ENCODE peak calls at places on chromosome 19, in six cellular contexts. J is AG09319, H is cardiac muscle cell, N is Peyer's patch, I is suprapubic skin, Q is omental fat pad. U is an unnamed sample.
A peak's percentile ranks its signal among the peaks of the same experiment; 100 is the strongest.

GRCh38 chr19:1407662-1408299 is 395 bp downstream of the DAZAP1 start:
- DNase-seq in N (no peak), J (no peak), Q (no peak), I (no peak), H (peak; percentile 77), U (no peak)

GRCh38 chr19:34713262-34713637 is 20.8 kb upstream of the ZNF181 start:
- DNase-seq in Q (no peak), N (no peak), I (no peak), H (no peak), J (no peak), U (no peak)

GRCh38 chr19:45514376-45515051 is 7.2 kb downstream of the VASP start:
- DNase-seq in I (no peak), N (peak; percentile 95), J (no peak), H (no peak), Q (no peak), U (no peak)

GRCh38 chr19:45251452-45252354 is 632 bp downstream of the MARK4 start:
- DNase-seq in Q (no peak), N (no peak), H (peak; percentile 35), I (peak; percentile 73), J (no peak), U (peak; percentile 35)

GRCh38 chr19:30450101-30450500 is 77.9 kb downstream of the ZNF536 start:
- DNase-seq in N (no peak), H (peak; percentile 2), I (no peak), Q (no peak), J (peak; percentile 10), U (no peak)

GRCh38 chr19:29761575-29762225 is 46.6 kb upstream of the C19orf12 start:
- DNase-seq in J (no peak), H (no peak), N (no peak), Q (no peak), I (no peak), U (no peak)

GRCh38 chr19:19595171-19595701 is 23.3 kb downstream of the PBX4 start:
- DNase-seq in I (no peak), Q (no peak), J (no peak), H (no peak), N (no peak), U (peak; percentile 34)

GRCh38 chr19:14369399-14370168 is 11.7 kb upstream of the ADGRE5 start:
- DNase-seq in I (no peak), Q (no peak), N (no peak), H (peak; percentile 17), J (no peak), U (peak; percentile 58)

GRCh38 chr19:10420444-10421239 is at the start of gene PDE4A:
- DNase-seq in N (no peak), I (no peak), Q (no peak), J (no peak), H (peak; percentile 61), U (peak; percentile 45)

GRCh38 chr19:4062576-4063368 is 3.9 kb downstream of the ZBTB7A start:
- DNase-seq in J (no peak), Q (no peak), H (no peak), N (no peak), I (no peak), U (no peak)

GRCh38 chr19:14940266-14940665 is 1.0 kb upstream of the OR7C2 start:
- DNase-seq in H (no peak), I (no peak), N (no peak), J (no peak), Q (no peak), U (no peak)

GRCh38 chr19:48111280-48111679 is 663 bp upstream of the PLA2G4C start:
- DNase-seq in I (no peak), H (no peak), J (no peak), N (peak; percentile 18), Q (no peak), U (no peak)

GRCh38 chr19:35757231-35757748 is 461 bp upstream of the HSPB6 start:
- DNase-seq in I (peak; percentile 90), J (peak; percentile 38), Q (peak; percentile 53), H (peak; percentile 73), N (peak; percentile 66), U (peak; percentile 96)

GRCh38 chr19:2274937-2275535 is 6.9 kb downstream of the PEAK3 start:
- DNase-seq in J (no peak), H (peak; percentile 77), I (peak; percentile 78), Q (no peak), N (peak; percentile 77), U (peak; percentile 77)

GRCh38 chr19:33677745-33678426 is 56.1 kb downstream of the CHST8 start:
- DNase-seq in J (no peak), I (peak; percentile 38), H (peak; percentile 59), N (no peak), Q (no peak), U (no peak)

GRCh38 chr19:30696514-30696913 is 324.3 kb downstream of the ZNF536 start:
- DNase-seq in Q (no peak), I (no peak), J (no peak), N (no peak), H (peak; percentile 68), U (no peak)

GRCh38 chr19:51799998-51800848 is 5.3 kb downstream of the FPR3 start:
- DNase-seq in H (no peak), I (no peak), J (no peak), Q (peak; percentile 52), N (no peak), U (peak; percentile 75)

GRCh38 chr19:43575955-43576451 is 402 bp downstream of the PINLYP start:
- DNase-seq in I (no peak), H (no peak), J (no peak), N (no peak), Q (no peak), U (peak; percentile 4)

GRCh38 chr19:23410155-23410554 is 14.9 kb upstream of the ZNF91 start:
- DNase-seq in I (no peak), J (no peak), H (no peak), N (no peak), Q (no peak), U (no peak)

GRCh38 chr19:48635966-48636858 is 967 bp downstream of the DBP start:
- DNase-seq in J (no peak), Q (no peak), H (peak; percentile 36), N (peak; percentile 74), I (peak; percentile 81), U (no peak)

GRCh38 chr19:46861691-46862503 is 1.1 kb downstream of the ARHGAP35 start:
- DNase-seq in J (no peak), N (no peak), Q (no peak), I (peak; percentile 69), H (peak; percentile 63), U (peak; percentile 32)

GRCh38 chr19:45506991-45507863 is at the start of gene VASP:
- DNase-seq in J (no peak), H (peak; percentile 91), N (peak; percentile 93), Q (peak; percentile 82), I (peak; percentile 93), U (peak; percentile 88)

GRCh38 chr19:49119411-49120324 is at the start of gene PPFIA3:
- DNase-seq in Q (no peak), N (peak; percentile 71), J (no peak), H (peak; percentile 91), I (no peak), U (peak; percentile 68)

GRCh38 chr19:39237200-39238184 is 7.3 kb downstream of the IFNL3 start:
- DNase-seq in J (no peak), Q (no peak), H (peak; percentile 21), N (peak; percentile 75), I (no peak), U (no peak)

GRCh38 chr19:32570081-32570785 is 10.8 kb upstream of the PDCD5 start:
- DNase-seq in I (no peak), J (peak; percentile 24), N (peak; percentile 58), Q (no peak), H (peak; percentile 59), U (peak; percentile 71)
- TF ChIP-seq CTCF in I (peak; percentile 55), J (peak; percentile 78), N (peak; percentile 68), Q (no peak), H (peak; percentile 75), U (peak; percentile 68)

GRCh38 chr19:17389957-17390664 is 3.9 kb downstream of the CCDC194 start:
- DNase-seq in I (no peak), J (no peak), N (no peak), H (peak; percentile 44), Q (no peak), U (no peak)
- TF ChIP-seq CTCF in I (no peak), J (no peak), N (no peak), H (peak; percentile 15), Q (no peak), U (no peak)

GRCh38 chr19:38076337-38076736 is 147.7 kb downstream of the DPF1 start:
- DNase-seq in J (no peak), I (no peak), N (no peak), H (no peak), Q (no peak), U (no peak)
- TF ChIP-seq CTCF in J (no peak), I (no peak), N (no peak), H (no peak), Q (no peak), U (no peak)

DNA sequence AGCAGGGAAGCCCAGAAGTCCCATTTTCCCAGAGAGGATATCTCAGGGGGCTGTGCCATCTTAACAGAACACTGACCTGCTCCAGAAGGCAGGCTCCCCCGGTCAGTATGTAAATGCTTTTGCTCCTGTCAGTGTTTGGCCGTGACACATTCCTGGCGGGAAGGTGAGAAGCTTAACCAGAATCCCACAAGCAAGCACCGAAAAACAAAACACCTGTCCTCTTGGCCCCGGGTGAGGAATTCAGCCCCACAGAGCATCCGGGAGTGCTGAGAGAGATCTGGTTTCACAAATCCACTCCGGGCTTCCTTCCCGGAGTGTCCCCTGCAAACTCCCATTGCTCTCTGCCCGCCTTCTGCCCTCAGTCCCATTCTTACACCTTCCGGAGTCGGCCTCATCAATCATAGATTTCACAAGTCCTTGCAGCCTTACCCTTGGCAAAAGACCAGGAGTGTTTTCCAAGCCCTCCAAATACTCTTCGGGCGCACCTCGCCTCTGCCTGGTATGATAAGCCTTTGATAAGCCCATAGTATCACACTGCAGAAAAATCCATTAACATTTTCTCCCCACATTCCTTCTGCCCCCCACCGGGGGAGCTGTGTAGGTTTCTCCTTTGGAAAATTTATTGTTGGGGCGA is 12.2 kb downstream of the TPM4 start:
- DNase-seq in I (no peak), Q (no peak), N (no peak), H (no peak), J (no peak), U (no peak)
- TF ChIP-seq CTCF in I (no peak), Q (no peak), N (peak; percentile 25), H (peak; percentile 17), J (peak; percentile 11), U (peak; percentile 13)

DNA sequence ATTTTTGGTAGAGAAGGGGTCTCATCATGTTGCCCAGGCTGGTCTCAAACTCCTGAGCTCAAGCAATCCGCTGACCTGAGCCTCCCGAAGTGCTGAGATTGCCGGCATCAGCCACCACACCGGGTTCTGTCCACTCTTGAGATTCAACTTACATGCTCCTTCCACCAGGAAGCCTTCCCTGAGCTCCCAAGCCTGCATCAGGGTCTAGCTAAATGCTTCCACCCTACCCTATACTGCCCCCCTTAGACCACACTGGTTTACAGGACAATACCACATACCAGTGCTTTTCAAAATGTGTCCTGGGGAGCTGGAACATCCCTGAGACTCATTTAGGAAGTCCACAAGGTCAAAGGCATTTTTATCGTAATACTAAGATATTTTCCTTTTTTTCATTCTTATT is 15.1 kb upstream of the CACNG8 start:
- DNase-seq in N (no peak), Q (no peak), I (no peak), H (no peak), J (no peak), U (no peak)
- TF ChIP-seq CTCF in N (no peak), Q (no peak), I (no peak), H (peak; percentile 31), J (no peak), U (peak; percentile 18)